ENCODE peak calls at places on chromosomes 4 and X, in nine cellular contexts. One of them, this sample, is unnamed.

GRCh38 chr4:3753711-3754412 is 12.3 kb upstream of the ADRA2C start:
- DNase-seq in body of pancreas: no peak
- DNase-seq in foreskin fibroblast: no peak
- DNase-seq in PC-9: no peak
- DNase-seq in brain microvascular endothelial cell: no peak
- DNase-seq in lung: no peak
- DNase-seq in BJ: no peak
- DNase-seq in suprapubic skin: no peak
- DNase-seq in A549: no peak
- DNase-seq in this sample: no peak

GRCh38 chrX:10117864-10118377 is 38.9 kb upstream of the CLCN4 start:
- DNase-seq in foreskin fibroblast: no peak
- DNase-seq in brain microvascular endothelial cell: no peak
- DNase-seq in PC-9: no peak
- DNase-seq in BJ: no peak
- DNase-seq in lung: no peak
- DNase-seq in A549: no peak
- DNase-seq in suprapubic skin: no peak
- DNase-seq in body of pancreas: no peak
- DNase-seq in this sample: no peak

GRCh38 chr4:4677825-4678522 is 136.1 kb upstream of the STX18 start:
- DNase-seq in BJ: peak
- DNase-seq in brain microvascular endothelial cell: peak
- DNase-seq in A549: peak
- DNase-seq in body of pancreas: no peak
- DNase-seq in PC-9: no peak
- DNase-seq in lung: no peak
- DNase-seq in suprapubic skin: no peak
- DNase-seq in foreskin fibroblast: peak
- DNase-seq in this sample: peak

GRCh38 chr4:142080960-142081359 is 444.6 kb downstream of the IL15 start:
- DNase-seq in suprapubic skin: no peak
- DNase-seq in PC-9: no peak
- DNase-seq in brain microvascular endothelial cell: peak
- DNase-seq in A549: no peak
- DNase-seq in body of pancreas: no peak
- DNase-seq in BJ: no peak
- DNase-seq in lung: no peak
- DNase-seq in foreskin fibroblast: no peak
- DNase-seq in this sample: no peak

GRCh38 chr4:114582625-114583024 is 16.0 kb upstream of the UGT8 start:
- DNase-seq in brain microvascular endothelial cell: no peak
- DNase-seq in body of pancreas: no peak
- DNase-seq in foreskin fibroblast: no peak
- DNase-seq in lung: no peak
- DNase-seq in PC-9: no peak
- DNase-seq in A549: no peak
- DNase-seq in BJ: no peak
- DNase-seq in suprapubic skin: no peak
- DNase-seq in this sample: no peak

GRCh38 chr4:149465941-149466340 is 349.7 kb downstream of the IQCM start:
- DNase-seq in PC-9: no peak
- DNase-seq in suprapubic skin: no peak
- DNase-seq in body of pancreas: no peak
- DNase-seq in brain microvascular endothelial cell: peak
- DNase-seq in BJ: peak
- DNase-seq in foreskin fibroblast: peak
- DNase-seq in lung: no peak
- DNase-seq in A549: peak
- DNase-seq in this sample: no peak

GRCh38 chr4:17544205-17544604 is 29.2 kb downstream of the CLRN2 start:
- DNase-seq in A549: no peak
- DNase-seq in foreskin fibroblast: no peak
- DNase-seq in lung: no peak
- DNase-seq in PC-9: peak
- DNase-seq in BJ: no peak
- DNase-seq in body of pancreas: no peak
- DNase-seq in brain microvascular endothelial cell: no peak
- DNase-seq in suprapubic skin: no peak
- DNase-seq in this sample: peak

GRCh38 chr4:57191523-57192034 is 81.4 kb upstream of the IGFBP7 start:
- DNase-seq in BJ: no peak
- DNase-seq in lung: no peak
- DNase-seq in suprapubic skin: no peak
- DNase-seq in foreskin fibroblast: no peak
- DNase-seq in PC-9: no peak
- DNase-seq in A549: no peak
- DNase-seq in brain microvascular endothelial cell: no peak
- DNase-seq in body of pancreas: peak
- DNase-seq in this sample: no peak

GRCh38 chrX:56728752-56729151 is 291 bp upstream of the NBDY start:
- DNase-seq in body of pancreas: peak
- DNase-seq in brain microvascular endothelial cell: peak
- DNase-seq in PC-9: no peak
- DNase-seq in A549: peak
- DNase-seq in foreskin fibroblast: peak
- DNase-seq in suprapubic skin: no peak
- DNase-seq in BJ: no peak
- DNase-seq in lung: no peak
- DNase-seq in this sample: peak

GRCh38 chr4:41532336-41532735 is 5.6 kb upstream of the LIMCH1 start:
- DNase-seq in lung: no peak
- DNase-seq in brain microvascular endothelial cell: no peak
- DNase-seq in A549: no peak
- DNase-seq in BJ: no peak
- DNase-seq in body of pancreas: no peak
- DNase-seq in PC-9: no peak
- DNase-seq in foreskin fibroblast: no peak
- DNase-seq in suprapubic skin: no peak
- DNase-seq in this sample: no peak

GRCh38 chr4:6767341-6767724 is 15.2 kb upstream of the KIAA0232 start:
- DNase-seq in PC-9: peak
- DNase-seq in brain microvascular endothelial cell: no peak
- DNase-seq in body of pancreas: peak
- DNase-seq in BJ: no peak
- DNase-seq in lung: no peak
- DNase-seq in A549: no peak
- DNase-seq in foreskin fibroblast: no peak
- DNase-seq in suprapubic skin: no peak
- DNase-seq in this sample: no peak

GRCh38 chrX:73944582-73944947 is 359.4 kb upstream of the ZCCHC13 start:
- DNase-seq in body of pancreas: no peak
- DNase-seq in A549: no peak
- DNase-seq in PC-9: no peak
- DNase-seq in foreskin fibroblast: no peak
- DNase-seq in brain microvascular endothelial cell: no peak
- DNase-seq in BJ: no peak
- DNase-seq in suprapubic skin: no peak
- DNase-seq in lung: no peak
- DNase-seq in this sample: no peak

DNA sequence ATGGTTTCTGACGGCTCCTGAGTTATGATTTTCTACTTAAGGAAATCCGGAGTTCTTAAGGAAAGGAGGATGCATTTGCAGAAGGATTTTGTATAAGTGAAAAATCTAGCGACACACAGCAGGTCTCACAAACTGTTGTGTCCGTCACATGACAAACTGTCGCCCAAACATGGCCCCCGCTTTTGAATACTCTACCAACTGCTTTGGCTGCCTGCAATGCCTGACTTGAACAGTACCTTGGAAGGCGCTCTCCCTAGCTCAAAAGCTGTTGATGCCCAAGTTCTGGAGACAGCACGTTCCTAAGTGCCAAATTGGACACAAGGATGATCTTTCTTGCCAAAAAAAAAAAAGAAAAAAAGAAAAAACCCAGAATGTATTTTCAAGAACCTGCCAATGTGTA is 103.2 kb downstream of the ENPP6 start:
- DNase-seq in BJ: no peak
- DNase-seq in suprapubic skin: no peak
- DNase-seq in lung: peak
- DNase-seq in PC-9: no peak
- DNase-seq in brain microvascular endothelial cell: no peak
- DNase-seq in body of pancreas: no peak
- DNase-seq in foreskin fibroblast: no peak
- DNase-seq in A549: peak
- DNase-seq in this sample: no peak
- TF ChIP-seq CTCF in BJ: no peak
- TF ChIP-seq CTCF in suprapubic skin: no peak
- TF ChIP-seq CTCF in lung: no peak
- TF ChIP-seq CTCF in PC-9: no peak
- TF ChIP-seq CTCF in brain microvascular endothelial cell: no peak
- TF ChIP-seq CTCF in body of pancreas: no peak
- TF ChIP-seq CTCF in foreskin fibroblast: no peak
- TF ChIP-seq CTCF in A549: no peak
- TF ChIP-seq CTCF in this sample: no peak

GRCh38 chrX:72127332-72127731 is 4.4 kb downstream of the RTL5 start:
- DNase-seq in suprapubic skin: no peak
- DNase-seq in foreskin fibroblast: no peak
- DNase-seq in brain microvascular endothelial cell: no peak
- DNase-seq in lung: no peak
- DNase-seq in A549: no peak
- DNase-seq in BJ: no peak
- DNase-seq in body of pancreas: no peak
- DNase-seq in PC-9: no peak
- DNase-seq in this sample: no peak

GRCh38 chrX:72126048-72126415 is 5.7 kb downstream of the RTL5 start:
- DNase-seq in BJ: no peak
- DNase-seq in A549: no peak
- DNase-seq in PC-9: no peak
- DNase-seq in body of pancreas: no peak
- DNase-seq in suprapubic skin: no peak
- DNase-seq in brain microvascular endothelial cell: no peak
- DNase-seq in foreskin fibroblast: no peak
- DNase-seq in lung: no peak
- DNase-seq in this sample: no peak

GRCh38 chrX:72128183-72128834 is 3.4 kb downstream of the RTL5 start:
- DNase-seq in A549: no peak
- DNase-seq in lung: no peak
- DNase-seq in PC-9: no peak
- DNase-seq in brain microvascular endothelial cell: no peak
- DNase-seq in foreskin fibroblast: no peak
- DNase-seq in suprapubic skin: no peak
- DNase-seq in BJ: no peak
- DNase-seq in body of pancreas: no peak
- DNase-seq in this sample: no peak

GRCh38 chrX:72125331-72126047 is 6.2 kb downstream of the RTL5 start:
- DNase-seq in suprapubic skin: no peak
- DNase-seq in PC-9: no peak
- DNase-seq in foreskin fibroblast: no peak
- DNase-seq in lung: no peak
- DNase-seq in brain microvascular endothelial cell: no peak
- DNase-seq in body of pancreas: no peak
- DNase-seq in A549: no peak
- DNase-seq in BJ: no peak
- DNase-seq in this sample: no peak

DNA sequence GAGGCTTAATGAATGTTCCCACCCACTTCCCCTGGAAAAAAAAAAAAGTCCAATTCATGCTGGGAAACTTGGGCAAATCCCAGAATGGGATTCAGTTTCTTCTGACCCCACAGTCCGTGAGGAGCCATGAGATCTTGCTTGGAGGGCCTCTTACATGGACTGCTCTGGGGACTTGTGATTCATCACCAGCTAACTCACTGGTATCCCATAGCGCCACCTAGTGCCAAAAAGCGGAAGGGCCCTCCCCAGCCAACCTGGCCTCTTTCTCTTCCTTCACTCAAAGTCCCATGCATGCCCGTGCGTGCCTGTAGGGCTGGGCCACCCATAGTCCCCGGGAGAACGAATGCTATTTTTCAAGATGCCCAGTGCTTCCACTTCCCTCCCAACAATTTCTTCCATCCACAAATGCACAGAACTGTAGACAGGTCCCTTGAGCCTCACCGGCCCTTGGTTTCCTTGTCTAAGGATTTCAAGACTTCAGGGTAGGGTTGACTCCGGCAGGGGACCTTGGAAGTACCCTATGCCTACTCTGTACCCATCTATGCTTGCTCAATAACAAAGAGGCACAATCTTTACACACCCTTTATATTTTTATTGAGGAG is 5.1 kb downstream of the RTL5 start:
- DNase-seq in BJ: peak
- DNase-seq in suprapubic skin: peak
- DNase-seq in PC-9: no peak
- DNase-seq in lung: peak
- DNase-seq in foreskin fibroblast: peak
- DNase-seq in A549: peak
- DNase-seq in body of pancreas: peak
- DNase-seq in brain microvascular endothelial cell: peak
- DNase-seq in this sample: peak
- H3K4me3 ChIP-seq in BJ: no peak
- H3K4me3 ChIP-seq in suprapubic skin: no peak
- H3K4me3 ChIP-seq in PC-9: no peak
- H3K4me3 ChIP-seq in lung: no peak
- H3K4me3 ChIP-seq in foreskin fibroblast: no peak
- H3K4me3 ChIP-seq in A549: no peak
- H3K4me3 ChIP-seq in body of pancreas: no peak
- H3K4me3 ChIP-seq in brain microvascular endothelial cell: no peak
- H3K4me3 ChIP-seq in this sample: no peak

GRCh38 chr4:170198742-170199141 is 109.0 kb upstream of the AADAT start:
- DNase-seq in lung: no peak
- DNase-seq in brain microvascular endothelial cell: no peak
- DNase-seq in A549: no peak
- DNase-seq in BJ: no peak
- DNase-seq in suprapubic skin: no peak
- DNase-seq in PC-9: no peak
- DNase-seq in body of pancreas: no peak
- DNase-seq in foreskin fibroblast: no peak
- DNase-seq in this sample: no peak
- TF ChIP-seq CTCF in lung: no peak
- TF ChIP-seq CTCF in brain microvascular endothelial cell: no peak
- TF ChIP-seq CTCF in A549: no peak
- TF ChIP-seq CTCF in BJ: no peak
- TF ChIP-seq CTCF in suprapubic skin: no peak
- TF ChIP-seq CTCF in PC-9: peak
- TF ChIP-seq CTCF in body of pancreas: no peak
- TF ChIP-seq CTCF in foreskin fibroblast: no peak
- TF ChIP-seq CTCF in this sample: no peak

DNA sequence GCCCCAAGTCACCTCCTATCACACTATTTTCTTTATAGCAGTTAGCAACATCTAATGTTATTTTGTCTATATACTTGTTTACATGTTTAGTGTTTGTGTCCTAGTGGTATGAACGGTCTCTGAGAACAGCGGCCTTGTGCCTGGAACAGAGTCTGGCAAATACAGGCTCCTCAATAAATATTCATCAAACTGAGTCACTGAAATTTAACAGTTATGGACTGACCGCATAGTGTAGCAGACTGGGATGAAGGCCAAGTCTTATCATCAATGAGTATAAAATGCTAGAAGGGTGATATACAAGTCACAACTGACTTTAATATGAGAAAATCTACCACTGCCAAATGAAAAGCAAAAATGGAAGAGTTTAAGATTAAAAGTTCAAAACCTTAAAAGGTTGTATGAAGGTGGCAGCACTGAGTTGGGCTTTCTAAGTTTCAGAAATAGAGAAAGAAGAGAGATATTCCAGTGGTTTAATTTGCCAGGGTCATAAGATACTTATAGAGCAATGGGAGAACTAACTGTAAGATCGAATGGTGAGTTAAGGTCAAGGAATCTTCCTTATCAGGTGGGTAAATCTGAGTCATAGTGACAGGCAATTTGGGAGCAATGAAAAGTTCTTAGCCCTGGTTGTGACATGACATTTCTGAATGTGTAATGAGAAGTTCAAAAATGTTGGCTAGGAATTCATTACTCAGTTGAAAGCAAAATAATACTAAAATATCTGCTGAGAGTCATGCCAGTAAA is 34.9 kb downstream of the ELOVL6 start:
- DNase-seq in foreskin fibroblast: peak
- DNase-seq in BJ: peak
- DNase-seq in A549: peak
- DNase-seq in PC-9: peak
- DNase-seq in suprapubic skin: no peak
- DNase-seq in lung: no peak
- DNase-seq in body of pancreas: no peak
- DNase-seq in brain microvascular endothelial cell: peak
- DNase-seq in this sample: no peak
- H3K4me3 ChIP-seq in foreskin fibroblast: no peak
- H3K4me3 ChIP-seq in BJ: no peak
- H3K4me3 ChIP-seq in A549: no peak
- H3K4me3 ChIP-seq in PC-9: no peak
- H3K4me3 ChIP-seq in suprapubic skin: no peak
- H3K4me3 ChIP-seq in lung: no peak
- H3K4me3 ChIP-seq in body of pancreas: no peak
- H3K4me3 ChIP-seq in brain microvascular endothelial cell: no peak
- H3K4me3 ChIP-seq in this sample: no peak